ENCODE peak calls at places on chromosomes 11 and 22, in six cellular contexts. Q, W, U, H, T and D are unnamed samples.

GRCh38 chr11:76626921-76627391 is 43.6 kb downstream of the LRRC32 start:
- DNase-seq in U (no peak), T (peak; percentile 73), Q (no peak), W (peak; percentile 1), H (no peak), D (no peak)

GRCh38 chr11:100647861-100648260 is 39.2 kb upstream of the ARHGAP42 start:
- DNase-seq in Q (no peak), H (no peak), U (no peak), T (no peak), W (no peak), D (no peak)

GRCh38 chr22:36625102-36625501 is 78.5 kb downstream of the CACNG2 start:
- DNase-seq in U (no peak), H (no peak), Q (no peak), T (no peak), W (no peak), D (no peak)

GRCh38 chr22:46150615-46151423 is 493 bp downstream of the PPARA start:
- DNase-seq in U (no peak), H (peak; percentile 43), W (peak; percentile 40), Q (peak; percentile 62), T (peak; percentile 49), D (no peak)

GRCh38 chr11:36601145-36601544 is 3.1 kb upstream of the RAG2 start:
- DNase-seq in Q (no peak), H (no peak), W (no peak), T (no peak), U (no peak), D (no peak)

GRCh38 chr11:63985812-63986155 is 454 bp upstream of the OTUB1 start:
- DNase-seq in W (no peak), U (no peak), H (no peak), T (no peak), Q (peak; percentile 42), D (no peak)

GRCh38 chr11:1283091-1283511 is 26.3 kb downstream of the TOLLIP start:
- DNase-seq in T (no peak), W (no peak), H (no peak), U (no peak), Q (no peak), D (no peak)

GRCh38 chr22:46770151-46770641 is 7.7 kb downstream of the TBC1D22A start:
- DNase-seq in U (no peak), H (no peak), W (no peak), Q (no peak), T (no peak), D (no peak)

GRCh38 chr22:29268511-29269229 is 602 bp downstream of the EWSR1 start:
- DNase-seq in H (peak; percentile 32), W (peak; percentile 54), Q (peak; percentile 61), U (no peak), T (peak; percentile 26), D (no peak)

GRCh38 chr11:12537778-12538401 is 136.3 kb upstream of the TEAD1 start:
- DNase-seq in H (no peak), T (no peak), Q (no peak), U (no peak), W (no peak), D (no peak)

GRCh38 chr22:49322231-49322630 is 505.4 kb downstream of the BRD1 start:
- DNase-seq in H (no peak), W (no peak), Q (no peak), T (no peak), U (no peak), D (no peak)

GRCh38 chr11:35272391-35272821 is 133.4 kb downstream of the CD44 start:
- DNase-seq in T (no peak), H (no peak), W (no peak), U (no peak), Q (peak; percentile 9), D (no peak)

GRCh38 chr11:68214173-68215086 is 1.3 kb upstream of the KMT5B start:
- DNase-seq in W (peak; percentile 35), Q (no peak), T (no peak), U (no peak), H (no peak), D (no peak)